ENCODE peak calls at places on chromosomes 11 and 22, in ten cellular contexts. X is Panc1, C is upper lobe of left lung, M is GM23338, E is stomach, N is GM12891, O is spleen, D is transverse colon, Q is HCT116, P is prostate gland. U is an unnamed sample.

GRCh38 chr11:19398772-19399542 is 158.2 kb upstream of the E2F8 start:
- DNase-seq in X (no peak), C (no peak), M (no peak), E (peak; percentile 33), N (no peak), O (no peak), D (peak; percentile 30), Q (no peak), P (no peak), U (no peak)

GRCh38 chr11:107713009-107713408 is 1.2 kb upstream of the SLN start:
- DNase-seq in X (no peak), C (no peak), M (no peak), E (no peak), N (no peak), O (no peak), D (no peak), Q (no peak), P (no peak), U (no peak)

GRCh38 chr11:69471329-69472052 is 10.0 kb upstream of the LINC01488 start:
- DNase-seq in X (no peak), C (peak; percentile 61), M (peak; percentile 37), E (no peak), N (no peak), O (peak; percentile 54), D (no peak), Q (no peak), P (no peak), U (no peak)

GRCh38 chr11:33779849-33780528 is 5.7 kb upstream of the FBXO3 start:
- DNase-seq in X (no peak), C (no peak), M (no peak), E (no peak), N (no peak), O (no peak), D (no peak), Q (no peak), P (no peak), U (no peak)

GRCh38 chr22:26318975-26319374 is 110.1 kb upstream of the ASPHD2 start:
- DNase-seq in X (no peak), C (no peak), M (peak; percentile 83), E (no peak), N (no peak), O (no peak), D (no peak), Q (no peak), P (no peak), U (no peak)

GRCh38 chr11:133939558-133939957 is 17.2 kb downstream of the IGSF9B start:
- DNase-seq in X (no peak), C (peak; percentile 64), M (no peak), E (no peak), N (no peak), O (no peak), D (no peak), Q (no peak), P (no peak), U (no peak)

GRCh38 chr11:104094576-104094975 is 58.1 kb downstream of the DDI1 start:
- DNase-seq in X (no peak), C (no peak), M (no peak), E (no peak), N (no peak), O (no peak), D (no peak), Q (no peak), P (no peak), U (no peak)

GRCh38 chr11:126764221-126764620 is 236.3 kb downstream of the KIRREL3 start:
- DNase-seq in X (no peak), C (no peak), M (no peak), E (no peak), N (no peak), O (no peak), D (no peak), Q (no peak), P (no peak), U (no peak)

GRCh38 chr22:46609175-46609690 is 11.0 kb upstream of the GRAMD4 start:
- DNase-seq in X (no peak), C (peak; percentile 25), M (no peak), E (peak; percentile 92), N (no peak), O (peak; percentile 64), D (peak; percentile 71), Q (no peak), P (no peak), U (no peak)

DNA sequence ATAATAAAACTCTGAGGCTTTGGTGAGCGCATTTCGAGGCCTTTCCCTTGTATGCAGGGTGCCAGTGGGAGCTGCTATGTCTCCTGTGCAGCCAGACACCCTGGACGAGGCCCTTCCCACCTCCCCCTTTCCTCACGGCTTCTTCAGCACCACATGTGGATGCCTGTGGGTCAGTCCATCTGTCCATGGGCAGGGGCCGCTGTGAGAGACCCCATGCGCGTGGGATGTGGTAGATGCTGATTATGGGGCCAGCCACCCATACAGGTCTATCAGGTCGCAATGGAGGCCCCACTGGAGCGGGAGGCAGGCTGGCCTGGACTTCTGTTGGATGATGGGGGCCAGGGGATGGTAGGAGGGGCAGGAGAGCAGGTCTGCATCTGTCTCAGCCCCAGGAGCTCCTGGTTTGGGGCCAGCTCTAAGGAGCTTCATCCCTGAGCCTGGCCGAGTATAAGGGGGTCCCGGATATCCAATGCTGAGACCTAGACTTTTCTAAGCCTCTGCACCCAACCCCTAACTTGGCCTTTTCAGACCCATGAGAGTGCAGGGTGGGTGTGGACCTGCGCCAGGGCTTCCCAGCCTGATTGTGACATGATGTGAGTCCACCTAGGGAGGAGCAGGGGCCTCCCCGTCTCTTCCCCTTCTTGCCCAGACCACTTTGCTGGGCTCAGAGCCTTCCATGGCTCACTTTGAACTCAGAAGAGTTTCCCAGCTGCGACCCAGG is 14.0 kb upstream of the DGCR8 start:
- DNase-seq in X (no peak), C (no peak), M (no peak), E (no peak), N (no peak), O (no peak), D (no peak), Q (no peak), P (no peak), U (no peak)
- TF ChIP-seq POLR2AphosphoS5 in X (no peak), C (no peak), M (no peak), E (no peak), N (no peak), O (no peak), D (no peak), Q (no peak), P (no peak), U (no peak)

GRCh38 chr11:72703281-72704008 is 29.2 kb upstream of the PDE2A start:
- DNase-seq in X (no peak), C (peak; percentile 84), M (no peak), E (no peak), N (no peak), O (no peak), D (no peak), Q (no peak), P (no peak), U (no peak)

GRCh38 chr11:72700026-72700610 is 25.9 kb upstream of the PDE2A start:
- DNase-seq in X (no peak), C (no peak), M (no peak), E (no peak), N (no peak), O (no peak), D (no peak), Q (no peak), P (no peak), U (no peak)

GRCh38 chr11:72701466-72701865 is 27.2 kb upstream of the PDE2A start:
- DNase-seq in X (no peak), C (peak; percentile 47), M (no peak), E (no peak), N (no peak), O (no peak), D (no peak), Q (no peak), P (no peak), U (no peak)

GRCh38 chr11:72702842-72703241 is 28.6 kb upstream of the PDE2A start:
- DNase-seq in X (no peak), C (peak; percentile 57), M (no peak), E (no peak), N (no peak), O (no peak), D (no peak), Q (no peak), P (no peak), U (no peak)

GRCh38 chr11:72702096-72702495 is 27.9 kb upstream of the PDE2A start:
- DNase-seq in X (no peak), C (peak; percentile 80), M (no peak), E (no peak), N (no peak), O (no peak), D (no peak), Q (no peak), P (no peak), U (no peak)
- TF ChIP-seq POLR2AphosphoS5 in X (no peak), C (no peak), M (no peak), E (no peak), N (no peak), O (no peak), D (no peak), Q (no peak), P (no peak), U (no peak)

GRCh38 chr11:95853138-95853537 is 62.8 kb downstream of the CEP57 start:
- DNase-seq in X (no peak), C (no peak), M (no peak), E (no peak), N (no peak), O (no peak), D (no peak), Q (no peak), P (no peak), U (no peak)
- TF ChIP-seq POLR2AphosphoS5 in X (no peak), C (no peak), M (no peak), E (no peak), N (no peak), O (no peak), D (no peak), Q (no peak), P (no peak), U (no peak)

DNA sequence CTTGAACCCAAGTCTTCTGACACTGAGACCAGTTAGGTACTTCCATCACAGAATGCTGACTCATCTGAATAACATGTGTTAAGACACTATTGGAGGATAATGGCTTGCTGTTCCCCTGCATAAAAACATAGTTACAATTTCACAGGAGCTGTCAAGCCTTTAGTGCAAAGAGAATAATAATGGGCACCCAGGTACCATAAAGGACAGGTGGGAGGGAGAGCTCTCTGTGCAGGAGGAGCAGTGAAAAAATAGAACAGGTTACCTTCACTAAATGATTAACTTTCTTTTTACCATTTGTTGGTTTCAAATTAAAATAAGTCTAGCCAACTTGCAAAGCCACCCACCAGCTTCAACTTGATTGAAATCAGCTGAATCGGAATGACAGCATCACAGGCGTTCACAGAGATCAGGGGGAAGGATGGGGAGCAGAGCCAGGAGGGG is 173.2 kb downstream of the DSCAML1 start:
- DNase-seq in X (no peak), C (no peak), M (no peak), E (no peak), N (no peak), O (no peak), D (no peak), Q (no peak), P (no peak), U (no peak)
- TF ChIP-seq POLR2AphosphoS5 in X (no peak), C (no peak), M (no peak), E (no peak), N (no peak), O (no peak), D (no peak), Q (no peak), P (no peak), U (no peak)

U was measured in esophagus muscularis mucosa.